ENCODE peak calls at places on chromosomes 11 and 22, in six cellular contexts. H, X, K, I, N and Z are unnamed samples.

GRCh38 chr11:41320233-41320993 is 139.0 kb downstream of the LRRC4C start:
- DNase-seq in K (no peak), N (no peak), I (no peak), H (no peak), X (no peak), Z (no peak)

GRCh38 chr11:83600656-83601055 is 314.5 kb upstream of the CCDC90B start:
- DNase-seq in K (no peak), N (no peak), X (no peak), H (no peak), I (no peak), Z (no peak)

GRCh38 chr11:64204464-64204989 is 2.0 kb upstream of the FERMT3 start:
- DNase-seq in H (peak; percentile 96), N (peak; percentile 83), K (peak; percentile 85), I (peak; percentile 49), X (peak; percentile 92), Z (peak; percentile 83)

GRCh38 chr11:68012843-68013610 is 2.9 kb downstream of the ALDH3B1 start:
- DNase-seq in K (no peak), H (peak; percentile 97), N (no peak), I (no peak), X (peak; percentile 98), Z (peak; percentile 90)

GRCh38 chr11:64436025-64436424 is 77.1 kb downstream of the RPS6KA4 start:
- DNase-seq in N (no peak), H (no peak), K (no peak), X (no peak), I (no peak), Z (no peak)

GRCh38 chr11:1076061-1076665 is 1.5 kb downstream of the MUC2 start:
- DNase-seq in I (no peak), N (no peak), X (no peak), K (peak; percentile 34), H (no peak), Z (no peak)

GRCh38 chr11:1643146-1643690 is 13.6 kb downstream of the KRTAP5-5 start:
- DNase-seq in N (no peak), X (no peak), I (no peak), H (no peak), K (no peak), Z (no peak)

GRCh38 chr11:69653406-69653960 is 12.5 kb downstream of the CCND1 start:
- DNase-seq in I (no peak), N (no peak), H (no peak), K (peak; percentile 27), X (no peak), Z (no peak)

GRCh38 chr11:65791719-65792213 is 4.9 kb downstream of the OVOL1 start:
- DNase-seq in H (no peak), X (peak; percentile 23), I (no peak), N (no peak), K (peak; percentile 70), Z (no peak)

GRCh38 chr22:47122441-47123000 is 360.1 kb downstream of the TBC1D22A start:
- DNase-seq in I (no peak), N (no peak), X (no peak), K (peak; percentile 21), H (no peak), Z (no peak)

GRCh38 chr11:72750086-72750485 is 2.1 kb downstream of the ARAP1 start:
- DNase-seq in X (no peak), I (peak; percentile 61), N (no peak), H (no peak), K (no peak), Z (no peak)

GRCh38 chr11:92967178-92967577 is 2.3 kb upstream of the MTNR1B start:
- DNase-seq in I (no peak), N (no peak), K (no peak), H (no peak), X (no peak), Z (no peak)

GRCh38 chr22:22403306-22403705 is 105.2 kb downstream of the ZNF280B start:
- DNase-seq in N (no peak), X (no peak), K (no peak), H (no peak), I (no peak), Z (no peak)

GRCh38 chr22:17754233-17754925 is 19.9 kb downstream of the BID start:
- DNase-seq in H (no peak), N (no peak), X (peak; percentile 23), K (no peak), I (no peak), Z (no peak)

GRCh38 chr11:10604340-10604748 is 35.9 kb upstream of the LYVE1 start:
- DNase-seq in X (peak; percentile 35), K (no peak), I (no peak), H (no peak), N (no peak), Z (no peak)

GRCh38 chr11:19919050-19919561 is 206.5 kb downstream of the NAV2 start:
- DNase-seq in K (no peak), H (peak; percentile 99), X (peak; percentile 97), N (no peak), I (no peak), Z (no peak)

GRCh38 chr11:93738647-93739081 is 2.6 kb downstream of the TAF1D start:
- DNase-seq in K (no peak), X (peak; percentile 41), I (no peak), N (no peak), H (no peak), Z (no peak)

GRCh38 chr22:37273126-37273845 is 9.0 kb upstream of the CYTH4 start:
- DNase-seq in X (peak; percentile 78), K (peak; percentile 53), H (peak; percentile 68), N (no peak), I (no peak), Z (no peak)

GRCh38 chr22:44920183-44920582 is 89.6 kb downstream of the PHF21B start:
- DNase-seq in N (no peak), K (peak; percentile 27), H (no peak), I (no peak), X (no peak), Z (no peak)

GRCh38 chr22:23256986-23257888 is 76.9 kb downstream of the BCR start:
- DNase-seq in I (no peak), H (no peak), K (no peak), N (no peak), X (peak; percentile 14), Z (no peak)

GRCh38 chr11:94402355-94402754 is 1.1 kb upstream of the GPR83 start:
- DNase-seq in I (no peak), H (no peak), X (peak; percentile 13), N (no peak), K (no peak), Z (no peak)

GRCh38 chr11:77278595-77279506 is 22.6 kb downstream of the GDPD4 start:
- DNase-seq in I (no peak), K (no peak), H (peak; percentile 42), X (peak; percentile 9), N (no peak), Z (no peak)

GRCh38 chr22:27456696-27457503 is 344.7 kb downstream of the MN1 start:
- DNase-seq in N (no peak), H (peak; percentile 87), K (no peak), X (peak; percentile 94), I (no peak), Z (no peak)

GRCh38 chr11:31799794-31800397 is 11.2 kb downstream of the PAX6 start:
- DNase-seq in N (no peak), I (no peak), K (no peak), X (no peak), H (no peak), Z (no peak)

GRCh38 chr11:129418039-129418438 is 42.4 kb downstream of the BARX2 start:
- DNase-seq in H (no peak), I (no peak), N (no peak), X (no peak), K (no peak), Z (no peak)

GRCh38 chr11:75241036-75241905 is 697 bp downstream of the TPBGL start:
- DNase-seq in H (peak; percentile 76), N (peak; percentile 77), I (peak; percentile 98), X (peak; percentile 86), K (peak; percentile 74), Z (peak; percentile 69)

GRCh38 chr22:49269928-49270327 is 557.7 kb downstream of the BRD1 start:
- DNase-seq in N (no peak), K (no peak), X (no peak), I (no peak), H (no peak), Z (no peak)

GRCh38 chr11:66745356-66746235 is 16.6 kb upstream of the SPTBN2 start:
- DNase-seq in K (no peak), I (no peak), N (peak; percentile 10), H (no peak), X (no peak), Z (no peak)

GRCh38 chr22:25930083-25930482 is 188.1 kb downstream of the MYO18B start:
- DNase-seq in H (no peak), N (no peak), I (no peak), X (no peak), K (no peak), Z (no peak)

GRCh38 chr22:19716829-19717105 is 2.5 kb downstream of the SEPTIN5 start:
- DNase-seq in N (no peak), K (no peak), X (no peak), H (no peak), I (no peak), Z (no peak)

GRCh38 chr11:64762916-64763803 is 3.4 kb upstream of the PYGM start:
- DNase-seq in K (no peak), H (peak; percentile 88), I (no peak), N (no peak), X (peak; percentile 62), Z (no peak)

GRCh38 chr11:2837096-2837601 is 48.4 kb downstream of the CDKN1C start:
- DNase-seq in K (no peak), X (peak; percentile 55), H (no peak), I (peak; percentile 86), N (no peak), Z (no peak)